ENCODE peak calls at places on chromosomes 11 and 22, in four cellular contexts. H, M, E and P are unnamed samples.

GRCh38 chr11:2377511-2378443 is 667 bp downstream of the CD81 start:
- DNase-seq in E (no peak), H (peak; percentile 89), M (peak; percentile 70), P (peak; percentile 90)

GRCh38 chr22:38717244-38717643 is 11.5 kb downstream of the GTPBP1 start:
- DNase-seq in E (no peak), H (no peak), M (no peak), P (no peak)

GRCh38 chr11:77205467-77206263 is 77.6 kb downstream of the MYO7A start:
- DNase-seq in H (no peak), E (no peak), M (no peak), P (no peak)

GRCh38 chr11:86678296-86678695 is 5.9 kb upstream of the ME3 start:
- DNase-seq in H (no peak), M (no peak), E (no peak), P (no peak)

GRCh38 chr11:2571598-2572281 is 126.9 kb downstream of the KCNQ1 start:
- DNase-seq in H (no peak), M (no peak), E (no peak), P (no peak)

GRCh38 chr22:28976588-28976987 is 85.0 kb downstream of the C22orf31 start:
- DNase-seq in M (no peak), H (no peak), E (peak; percentile 21), P (no peak)

GRCh38 chr11:35163707-35164496 is 24.9 kb downstream of the CD44 start:
- DNase-seq in E (no peak), H (no peak), M (peak; percentile 65), P (peak; percentile 35)

GRCh38 chr11:88484873-88485621 is 147.5 kb upstream of the CTSC start:
- DNase-seq in E (no peak), H (peak; percentile 49), M (peak; percentile 55), P (peak; percentile 45)

GRCh38 chr11:64690235-64690634 is 32.8 kb downstream of the NRXN2 start:
- DNase-seq in H (no peak), M (no peak), E (no peak), P (no peak)

GRCh38 chr11:94583885-94584500 is 16.8 kb downstream of the PIWIL4 start:
- DNase-seq in E (no peak), M (no peak), H (no peak), P (peak; percentile 34)

GRCh38 chr22:20036535-20037392 is 15.9 kb downstream of the TANGO2 start:
- DNase-seq in H (no peak), E (no peak), M (no peak), P (no peak)

GRCh38 chr11:34243620-34244493 is 114.0 kb downstream of the ABTB2 start:
- DNase-seq in H (peak; percentile 83), M (no peak), E (no peak), P (peak; percentile 72)

GRCh38 chr11:95703059-95703458 is 86.5 kb downstream of the FAM76B start:
- DNase-seq in E (no peak), H (no peak), M (no peak), P (peak; percentile 25)

GRCh38 chr11:2086239-2087040 is 52.7 kb downstream of the IGF2 start:
- DNase-seq in E (no peak), H (no peak), M (no peak), P (no peak)

GRCh38 chr11:106668147-106668546 is 350.1 kb downstream of the GUCY1A2 start:
- DNase-seq in H (no peak), E (peak; percentile 8), M (no peak), P (no peak)

GRCh38 chr22:40414838-40415505 is 44.6 kb downstream of the SGSM3 start:
- DNase-seq in E (no peak), M (peak; percentile 74), H (no peak), P (peak; percentile 66)

GRCh38 chr22:24421428-24421931 is 5.9 kb upstream of the ADORA2A start:
- DNase-seq in M (peak; percentile 79), H (peak; percentile 36), E (no peak), P (peak; percentile 77)

GRCh38 chr11:76688146-76688545 is 17.6 kb upstream of the LRRC32 start:
- DNase-seq in E (no peak), M (no peak), H (no peak), P (no peak)

GRCh38 chr11:83278351-83278750 is 7.8 kb downstream of the CCDC90B start:
- DNase-seq in H (no peak), E (no peak), M (no peak), P (no peak)

GRCh38 chr11:116052603-116053537 is 548.7 kb upstream of the CADM1 start:
- DNase-seq in E (no peak), H (no peak), M (no peak), P (no peak)
- TF ChIP-seq CTCF in E (no peak), H (no peak), M (no peak), P (no peak)

GRCh38 chr22:48675141-48675827 is 1152.4 kb downstream of the BRD1 start:
- DNase-seq in M (no peak), H (no peak), E (no peak), P (no peak)

GRCh38 chr22:48670317-48670716 is 1157.4 kb downstream of the BRD1 start:
- DNase-seq in E (no peak), M (no peak), H (no peak), P (no peak)

GRCh38 chr22:48673806-48674500 is 1153.7 kb downstream of the BRD1 start:
- DNase-seq in H (no peak), M (no peak), E (no peak), P (no peak)

GRCh38 chr22:48670747-48671146 is 1156.9 kb downstream of the BRD1 start:
- DNase-seq in H (no peak), E (no peak), M (no peak), P (no peak)

GRCh38 chr22:48672387-48672786 is 1155.3 kb downstream of the BRD1 start:
- DNase-seq in M (no peak), E (no peak), H (no peak), P (no peak)
- TF ChIP-seq CTCF in M (no peak), E (no peak), H (no peak), P (no peak)

GRCh38 chr11:43358670-43359431 is at the start of gene TTC17:
- DNase-seq in H (peak; percentile 96), E (peak; percentile 48), M (peak; percentile 95), P (peak; percentile 92)

GRCh38 chr11:43360361-43361032 is 1.8 kb downstream of the TTC17 start:
- DNase-seq in H (peak; percentile 44), E (no peak), M (peak; percentile 13), P (no peak)

GRCh38 chr11:43354311-43354710 is 4.4 kb upstream of the TTC17 start:
- DNase-seq in M (no peak), H (no peak), E (no peak), P (no peak)

GRCh38 chr11:43358308-43358669 is 431 bp upstream of the TTC17 start:
- DNase-seq in E (no peak), H (peak; percentile 12), M (peak; percentile 9), P (no peak)

DNA sequence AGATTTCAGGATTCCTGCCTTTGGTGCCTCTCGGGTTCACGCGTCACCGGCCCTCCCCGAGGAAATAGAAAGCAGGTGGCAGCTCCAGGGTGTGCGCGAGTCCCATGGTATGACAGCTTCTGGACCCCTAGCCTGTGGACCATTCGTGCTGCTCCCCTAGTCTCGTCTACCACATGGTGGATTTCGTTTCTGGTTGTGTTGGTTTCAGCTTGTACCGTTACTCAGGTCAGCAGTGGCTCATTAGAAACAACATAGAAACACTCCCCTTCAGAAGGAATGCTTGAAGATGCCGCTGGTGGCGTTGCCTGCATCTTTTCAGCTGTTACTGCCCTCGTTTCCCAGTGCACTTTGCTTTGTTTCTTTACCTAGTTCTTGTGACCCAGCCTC is 705 bp downstream of the TTC17 start:
- DNase-seq in H (peak; percentile 52), E (no peak), M (peak; percentile 63), P (peak; percentile 39)
- TF ChIP-seq CTCF in H (no peak), E (peak; percentile 15), M (peak; percentile 31), P (no peak)

GRCh38 chr11:43557553-43558031 is 122.9 kb upstream of the HSD17B12 start:
- DNase-seq in H (no peak), M (no peak), E (no peak), P (no peak)
- TF ChIP-seq CTCF in H (peak; percentile 44), M (peak; percentile 56), E (peak; percentile 32), P (no peak)